ENCODE peak calls at places on chromosomes 11 and 22, in six cellular contexts. C, A, G, O, T and P are unnamed samples.

GRCh38 chr11:2791521-2792375 is 92.0 kb upstream of the KCNQ1OT1 start:
- DNase-seq in G (peak), A (no peak), O (no peak), C (no peak), T (no peak), P (no peak)

GRCh38 chr11:35138949-35139881 is at the start of gene CD44:
- DNase-seq in G (peak), T (no peak), O (peak), C (peak), A (peak), P (peak)

GRCh38 chr22:20578707-20579106 is 71.3 kb downstream of the MED15 start:
- DNase-seq in A (no peak), T (no peak), G (no peak), O (no peak), C (no peak), P (no peak)

GRCh38 chr11:65842144-65842543 is 8.4 kb downstream of the SNX32 start:
- DNase-seq in A (peak), G (no peak), T (no peak), C (no peak), O (no peak), P (no peak)

GRCh38 chr11:83818349-83818748 is 532.2 kb upstream of the CCDC90B start:
- DNase-seq in A (peak), T (no peak), C (no peak), O (peak), G (no peak), P (peak)

GRCh38 chr11:111301840-111302113 is 3.4 kb downstream of the POU2AF3 start:
- DNase-seq in T (no peak), C (no peak), O (no peak), A (no peak), G (no peak), P (no peak)

GRCh38 chr11:15507592-15507991 is 392.9 kb downstream of the INSC start:
- DNase-seq in O (no peak), G (no peak), T (no peak), C (no peak), A (no peak), P (no peak)

GRCh38 chr11:40190294-40190693 is 1269.2 kb downstream of the LRRC4C start:
- DNase-seq in O (no peak), T (no peak), C (no peak), A (no peak), G (no peak), P (no peak)

GRCh38 chr11:120019191-120019590 is 118.7 kb downstream of the TRIM29 start:
- DNase-seq in C (no peak), T (no peak), O (no peak), G (no peak), A (no peak), P (no peak)

GRCh38 chr11:78432058-78432515 is 14.5 kb upstream of the GAB2 start:
- DNase-seq in O (no peak), G (no peak), T (no peak), A (no peak), C (no peak), P (no peak)

GRCh38 chr11:129846508-129847335 is 31.1 kb downstream of the TMEM45B start:
- DNase-seq in G (no peak), T (no peak), C (no peak), O (peak), A (peak), P (peak)

GRCh38 chr11:19552684-19553083 is 160.0 kb upstream of the NAV2 start:
- DNase-seq in O (no peak), A (no peak), T (no peak), G (no peak), C (no peak), P (no peak)

GRCh38 chr22:38843716-38844660 is at the start of gene NPTXR:
- DNase-seq in A (peak), C (peak), T (no peak), O (peak), G (peak), P (peak)

GRCh38 chr11:7451520-7451919 is 33.8 kb upstream of the OLFML1 start:
- DNase-seq in O (no peak), C (no peak), G (no peak), T (no peak), A (no peak), P (no peak)

GRCh38 chr11:11978792-11979486 is 29.5 kb downstream of the DKK3 start:
- DNase-seq in C (no peak), A (no peak), O (peak), T (no peak), G (peak), P (peak)

GRCh38 chr11:123033895-123034294 is 28.0 kb downstream of the HSPA8 start:
- DNase-seq in C (no peak), G (peak), O (no peak), T (no peak), A (peak), P (no peak)

GRCh38 chr11:67492801-67493547 is 10.1 kb downstream of the AIP start:
- DNase-seq in A (peak), G (peak), T (no peak), C (no peak), O (no peak), P (no peak)

GRCh38 chr11:37616291-37616690 is 1018.3 kb upstream of the RAG2 start:
- DNase-seq in A (no peak), G (no peak), T (no peak), C (no peak), O (no peak), P (no peak)

DNA sequence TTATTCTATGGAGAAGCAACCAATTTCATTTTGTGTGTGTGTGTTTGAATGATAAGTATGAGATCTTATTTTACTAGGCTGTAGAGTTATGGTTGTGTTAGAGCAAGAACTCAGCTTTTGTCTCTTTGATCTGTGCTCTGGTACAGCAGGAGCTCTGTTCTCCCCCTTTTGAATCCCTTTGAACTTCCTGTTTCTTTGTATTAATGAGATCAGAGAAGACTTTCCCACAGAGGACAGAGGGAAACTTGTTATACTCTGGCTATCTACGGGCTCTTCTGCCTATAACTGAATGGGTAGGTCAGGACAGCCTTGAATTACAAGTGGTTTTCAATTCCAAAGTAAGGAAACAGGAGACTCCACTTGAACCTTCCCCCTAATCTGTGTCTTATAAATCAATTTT is 1015.0 kb upstream of the RAG2 start:
- DNase-seq in C (no peak), O (no peak), G (no peak), A (no peak), T (no peak), P (no peak)
- H2AFZ ChIP-seq in C (peak), O (no peak), G (no peak), A (no peak), T (no peak), P (no peak)

GRCh38 chr22:37197451-37198289 is 9.6 kb upstream of the C1QTNF6 start:
- DNase-seq in G (no peak), A (peak), C (no peak), T (no peak), O (peak), P (peak)
- H2AK5ac ChIP-seq in G (no peak), A (peak), C (peak), T (no peak), O (peak), P (peak)

GRCh38 chr11:57460756-57461749 is 725 bp downstream of the RTN4RL2 start:
- DNase-seq in C (no peak), G (peak), T (no peak), A (peak), O (no peak), P (no peak)
- H2AFZ ChIP-seq in C (peak), G (no peak), T (no peak), A (peak), O (peak), P (no peak)

DNA sequence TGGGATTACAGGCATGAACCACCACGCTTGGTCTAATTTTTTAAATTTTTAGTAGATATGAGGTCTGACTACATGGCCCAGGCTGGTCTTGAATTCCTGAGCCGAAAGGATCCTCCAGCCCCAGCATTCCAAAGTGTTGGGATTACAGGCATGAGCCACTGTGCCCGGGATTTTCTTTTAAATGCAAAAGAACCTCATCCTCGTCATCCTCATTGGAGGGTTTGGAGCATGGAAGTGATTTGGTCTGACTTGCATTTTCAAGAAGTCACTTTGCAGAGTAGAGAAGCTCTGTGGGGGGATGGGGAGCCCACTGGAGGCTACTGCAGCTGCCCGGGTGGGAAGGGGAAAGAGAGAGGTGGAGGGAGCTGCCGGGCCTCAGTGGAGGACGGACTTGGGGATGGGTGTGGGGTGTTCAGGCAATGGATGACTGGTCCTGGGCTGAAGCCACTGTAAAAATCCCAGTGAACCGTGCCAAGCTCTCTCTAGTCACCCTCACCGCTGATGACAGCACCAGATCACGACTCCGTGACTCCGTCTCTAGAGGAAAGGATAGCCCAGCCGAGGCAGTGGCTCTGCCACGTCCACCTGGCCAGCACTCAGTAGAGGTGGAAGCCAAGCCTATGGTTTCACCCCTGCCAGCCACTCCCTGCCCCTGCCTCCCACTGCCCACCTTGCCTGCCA is 32.8 kb upstream of the SLC22A12 start:
- DNase-seq in A (peak), C (no peak), O (no peak), G (peak), T (no peak), P (no peak)
- H2AK5ac ChIP-seq in A (no peak), C (peak), O (no peak), G (no peak), T (peak), P (no peak)

GRCh38 chr11:62338218-62338617 is 970 bp downstream of the ASRGL1 start:
- DNase-seq in C (no peak), O (no peak), A (no peak), G (no peak), T (no peak), P (no peak)
- H2AFZ ChIP-seq in C (peak), O (no peak), A (no peak), G (no peak), T (peak), P (no peak)

DNA sequence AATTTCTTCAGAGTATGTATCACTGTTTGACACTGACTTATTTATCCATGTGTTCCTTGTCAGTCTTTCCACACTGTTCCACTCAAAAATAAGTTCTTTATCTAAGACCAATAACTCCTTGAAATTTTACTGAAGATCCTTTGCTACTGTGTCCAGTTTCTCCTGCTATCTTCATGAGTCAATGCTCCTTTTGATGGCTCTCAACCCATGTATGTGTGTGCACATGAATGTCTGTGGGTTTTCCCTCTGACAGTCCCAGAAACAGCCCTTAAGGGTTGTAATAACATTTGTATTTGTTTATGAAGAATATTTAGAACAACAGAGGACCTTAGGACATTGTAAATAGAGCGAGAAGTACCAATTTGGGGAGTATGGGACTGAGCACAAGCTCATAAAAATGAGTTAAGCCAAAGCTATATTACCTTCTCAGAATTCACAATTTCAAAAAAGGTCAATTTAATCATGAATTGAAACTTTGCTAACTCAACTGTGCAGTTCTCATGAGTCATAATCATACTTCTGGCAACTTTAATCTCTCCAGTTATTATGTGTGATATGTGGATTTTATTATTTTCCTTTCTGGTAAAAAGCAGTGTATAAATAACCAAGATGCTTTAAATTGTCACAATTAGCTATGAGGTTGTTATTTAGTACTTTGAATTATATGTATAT is 533.6 kb downstream of the CNTN5 start:
- DNase-seq in A (no peak), T (no peak), C (no peak), G (no peak), O (no peak), P (no peak)
- H2AK5ac ChIP-seq in A (no peak), T (no peak), C (no peak), G (no peak), O (no peak), P (no peak)

GRCh38 chr11:102317768-102318103 is 452 bp downstream of the BIRC3 start:
- DNase-seq in C (no peak), G (no peak), A (no peak), O (no peak), T (no peak), P (no peak)
- H2AFZ ChIP-seq in C (peak), G (no peak), A (no peak), O (peak), T (no peak), P (no peak)

GRCh38 chr11:13098067-13098466 is 89.0 kb downstream of the RASSF10 start:
- DNase-seq in O (no peak), T (no peak), A (peak), G (peak), C (no peak), P (no peak)
- H2AK5ac ChIP-seq in O (no peak), T (no peak), A (no peak), G (no peak), C (no peak), P (no peak)

GRCh38 chr11:34053161-34053686 is 1.7 kb downstream of the CAPRIN1 start:
- DNase-seq in C (peak), O (peak), T (no peak), A (peak), G (peak), P (peak)
- H2AFZ ChIP-seq in C (peak), O (peak), T (no peak), A (peak), G (no peak), P (no peak)

GRCh38 chr22:23533771-23534191 is 46.3 kb downstream of the IGLL1 start:
- DNase-seq in T (no peak), O (no peak), G (peak), C (no peak), A (no peak), P (no peak)
- H2AK5ac ChIP-seq in T (no peak), O (no peak), G (no peak), C (peak), A (peak), P (no peak)